ENCODE peak calls at places on chromosomes 5 and 9, in five cellular contexts. X is SW480, T is anterior cingulate cortex, Y is H7, G is activated gamma-delta T cell treated with Interleukin-2 at 50 U/mL for 16 hours. U is an unnamed sample.

GRCh38 chr5:61519728-61520277 is 187.7 kb downstream of the ZSWIM6 start:
- DNase-seq in G (no peak), T (no peak), Y (no peak), X (no peak), U (no peak)

GRCh38 chr9:107397076-107398049 is 92.2 kb downstream of the KLF4 start:
- DNase-seq in X (no peak), T (no peak), Y (no peak), G (no peak), U (no peak)

GRCh38 chr9:109996936-109997580 is 210.9 kb downstream of the C9orf152 start:
- DNase-seq in T (no peak), Y (no peak), G (no peak), X (no peak), U (no peak)

GRCh38 chr9:95277509-95277908 is 40.0 kb downstream of the FANCC start:
- DNase-seq in Y (no peak), X (no peak), T (no peak), G (no peak), U (no peak)

GRCh38 chr9:72539824-72540347 is 18.5 kb downstream of the TMC1 start:
- DNase-seq in X (peak), Y (peak), G (no peak), T (no peak), U (peak)

GRCh38 chr9:92141144-92142129 is 26.2 kb upstream of the SPTLC1 start:
- DNase-seq in T (no peak), G (no peak), X (peak), Y (peak), U (peak)

GRCh38 chr5:126509339-126509738 is 85.7 kb downstream of the ALDH7A1 start:
- DNase-seq in T (no peak), G (no peak), Y (no peak), X (no peak), U (no peak)

GRCh38 chr9:121240394-121241145 is 27.4 kb upstream of the GSN start:
- DNase-seq in T (no peak), Y (no peak), G (no peak), X (no peak), U (no peak)

U was measured in GM23338.